ENCODE peak calls at places on chromosome 5, in four cellular contexts. T is uterus; Z is IMR-90; N is naive thymus-derived CD4-positive, alpha-beta T cell. H is an unnamed sample.

GRCh38 chr5:150355791-150356190 is 1.7 kb upstream of the TCOF1 start:
- DNase-seq in N (no peak), T (no peak), Z (no peak), H (no peak)

GRCh38 chr5:82290908-82291307 is 12.8 kb upstream of the RPS23 start:
- DNase-seq in N (no peak), T (no peak), Z (no peak), H (no peak)

GRCh38 chr5:106940986-106941385 is 729.8 kb downstream of the EFNA5 start:
- DNase-seq in T (no peak), Z (no peak), N (no peak), H (no peak)

GRCh38 chr5:16304846-16305245 is 125.3 kb upstream of the MARCHF11 start:
- DNase-seq in Z (peak), T (no peak), N (no peak), H (no peak)

GRCh38 chr5:64788156-64788555 is 19.4 kb downstream of the CWC27 start:
- DNase-seq in N (no peak), Z (peak), T (no peak), H (no peak)

GRCh38 chr5:1752881-1753280 is 46.8 kb downstream of the MRPL36 start:
- DNase-seq in T (no peak), Z (no peak), N (no peak), H (no peak)

GRCh38 chr5:5481633-5482032 is 59.2 kb downstream of the ICE1 start:
- DNase-seq in N (no peak), Z (no peak), T (no peak), H (no peak)

GRCh38 chr5:136033244-136033643 is 4.5 kb downstream of the TGFBI start:
- DNase-seq in Z (no peak), T (no peak), N (no peak), H (no peak)

GRCh38 chr5:123756325-123756664 is 244.3 kb downstream of the CSNK1G3 start:
- DNase-seq in N (no peak), T (no peak), Z (no peak), H (no peak)

DNA sequence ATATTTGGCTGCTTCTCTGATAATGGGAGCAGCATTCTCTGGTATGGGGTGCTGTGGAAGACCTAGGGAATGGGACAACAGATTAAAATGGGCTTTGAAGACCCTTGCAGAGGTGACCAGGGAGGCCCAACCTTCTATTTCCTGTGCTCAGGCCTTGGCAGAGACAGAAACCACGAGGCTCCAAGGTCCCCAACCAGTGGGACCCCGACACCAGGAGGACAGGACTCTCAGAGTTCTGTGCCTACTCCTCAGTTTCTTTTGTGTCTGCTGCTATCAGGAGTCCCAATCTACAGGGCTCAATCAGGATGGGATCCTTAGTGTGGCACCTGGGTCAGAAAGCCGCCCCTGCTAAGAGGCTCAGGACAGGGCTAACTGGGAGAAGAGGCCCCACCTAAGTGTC is 29.4 kb downstream of the CSF2 start:
- DNase-seq in N (no peak), T (no peak), Z (no peak), H (no peak)
- H3K27ac ChIP-seq in N (no peak), T (no peak), Z (peak), H (no peak)

DNA sequence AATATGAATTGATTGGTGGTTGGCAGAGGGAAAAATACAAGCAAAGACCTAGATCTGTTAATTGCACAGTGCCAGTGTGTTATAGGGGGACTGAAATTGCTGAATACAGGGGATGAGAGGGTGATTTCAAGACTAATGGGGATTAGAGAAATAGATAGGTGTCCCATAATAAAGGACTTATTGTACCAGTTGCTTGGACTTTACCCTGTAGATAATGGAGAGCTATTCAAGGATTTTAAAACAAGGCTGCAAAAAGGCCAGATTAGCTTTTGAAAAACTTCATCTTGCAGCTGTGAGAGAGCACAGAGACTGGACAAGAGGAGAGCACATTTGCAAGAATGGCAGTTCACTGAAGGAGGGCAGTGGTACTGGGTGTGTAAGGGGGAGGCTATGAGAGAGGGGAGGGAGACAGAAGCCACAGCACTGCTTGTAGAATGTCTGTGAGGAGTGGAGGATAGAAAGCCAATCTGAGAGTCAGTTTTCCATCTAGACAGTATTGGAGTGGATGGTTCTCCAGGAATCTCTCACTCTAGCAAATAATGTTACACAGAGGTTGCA is 28.8 kb upstream of the SCAMP1 start:
- DNase-seq in T (no peak), Z (no peak), N (no peak), H (no peak)
- H3K27ac ChIP-seq in T (no peak), Z (no peak), N (no peak), H (no peak)

DNA sequence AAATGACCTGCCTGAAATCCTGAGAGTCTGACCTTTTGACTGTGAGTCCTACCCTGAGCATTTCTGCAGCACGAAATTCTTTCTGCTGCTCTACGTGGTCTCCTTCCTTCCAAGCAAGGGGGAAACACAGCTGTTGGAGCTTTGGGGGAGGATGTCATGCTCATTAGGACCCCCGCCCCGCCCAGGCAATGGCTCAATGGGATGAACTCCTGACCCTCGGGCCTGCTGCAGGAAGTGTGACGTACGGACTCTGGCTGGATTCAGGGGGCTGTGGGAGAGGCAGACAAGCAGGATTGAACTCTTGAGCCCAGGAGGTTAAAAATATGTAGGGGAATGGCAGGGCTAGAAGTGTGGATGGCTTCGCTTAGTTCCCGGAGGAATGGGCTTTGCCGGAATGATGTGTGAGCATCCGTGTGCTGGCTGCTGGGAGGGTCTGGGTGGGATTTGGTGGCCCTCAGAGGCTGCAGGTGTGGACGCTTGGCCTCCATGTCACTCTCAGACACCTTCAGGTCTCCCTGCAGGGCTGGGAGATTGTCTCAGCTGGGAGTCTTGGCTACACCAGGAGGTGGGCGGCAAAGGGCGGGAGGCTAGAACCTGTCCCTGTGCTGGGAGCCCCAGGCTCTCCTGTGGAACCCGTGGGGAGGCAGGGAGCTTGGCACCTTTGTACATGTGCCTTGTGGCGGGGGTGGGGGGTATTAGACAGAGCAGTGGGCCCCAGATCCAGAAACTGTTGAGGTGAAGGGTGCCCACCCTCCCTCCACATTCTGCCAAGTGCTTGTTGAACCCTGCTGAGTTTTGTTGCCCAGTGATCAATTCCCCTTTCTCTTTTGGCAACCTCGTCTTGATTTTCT is 26.3 kb downstream of the STC2 start:
- DNase-seq in N (no peak), T (no peak), Z (no peak), H (no peak)
- H3K27ac ChIP-seq in N (no peak), T (no peak), Z (no peak), H (no peak)

GRCh38 chr5:39870137-39870536 is 445.4 kb upstream of the DAB2 start:
- DNase-seq in T (no peak), N (no peak), Z (no peak), H (no peak)
- H3K27ac ChIP-seq in T (no peak), N (no peak), Z (no peak), H (no peak)

H was measured in substantia nigra.